ENCODE peak calls at places on chromosome 21, in nine cellular contexts. One of them, this sample, is unnamed.

GRCh38 chr21:42401164-42401563 is 2.5 kb upstream of the UBASH3A start:
- DNase-seq in ovary: no peak
- DNase-seq in CD4-positive, alpha-beta T cell: no peak
- DNase-seq in GM13976: no peak
- DNase-seq in NCI-H1105: no peak
- DNase-seq in fibroblast of gingiva: no peak
- DNase-seq in stimulated activated CD4-positive, alpha-beta T cell treated with anti-CD3 and anti-CD28 coated beads, Interleukin-4, amount 100 ng/mL, for 1 hour: no peak
- DNase-seq in GM03348: no peak
- DNase-seq in EH: peak
- DNase-seq in this sample: no peak

GRCh38 chr21:33403128-33403785 is at the start of gene IFNGR2:
- DNase-seq in ovary: peak
- DNase-seq in CD4-positive, alpha-beta T cell: peak
- DNase-seq in GM13976: peak
- DNase-seq in NCI-H1105: peak
- DNase-seq in fibroblast of gingiva: peak
- DNase-seq in stimulated activated CD4-positive, alpha-beta T cell treated with anti-CD3 and anti-CD28 coated beads, Interleukin-4, amount 100 ng/mL, for 1 hour: peak
- DNase-seq in GM03348: peak
- DNase-seq in EH: peak
- DNase-seq in this sample: no peak

GRCh38 chr21:45909238-45909785 is 72.3 kb upstream of the COL6A1 start:
- DNase-seq in ovary: no peak
- DNase-seq in CD4-positive, alpha-beta T cell: no peak
- DNase-seq in GM13976: no peak
- DNase-seq in NCI-H1105: no peak
- DNase-seq in fibroblast of gingiva: no peak
- DNase-seq in stimulated activated CD4-positive, alpha-beta T cell treated with anti-CD3 and anti-CD28 coated beads, Interleukin-4, amount 100 ng/mL, for 1 hour: no peak
- DNase-seq in GM03348: no peak
- DNase-seq in EH: no peak
- DNase-seq in this sample: no peak

GRCh38 chr21:42721341-42721824 is 68.0 kb downstream of the PDE9A start:
- DNase-seq in ovary: no peak
- DNase-seq in CD4-positive, alpha-beta T cell: no peak
- DNase-seq in GM13976: no peak
- DNase-seq in NCI-H1105: no peak
- DNase-seq in fibroblast of gingiva: peak
- DNase-seq in stimulated activated CD4-positive, alpha-beta T cell treated with anti-CD3 and anti-CD28 coated beads, Interleukin-4, amount 100 ng/mL, for 1 hour: no peak
- DNase-seq in GM03348: no peak
- DNase-seq in EH: no peak
- DNase-seq in this sample: no peak

GRCh38 chr21:25565272-25566199 is 41.7 kb downstream of the MRPL39 start:
- DNase-seq in ovary: no peak
- DNase-seq in CD4-positive, alpha-beta T cell: no peak
- DNase-seq in GM13976: no peak
- DNase-seq in NCI-H1105: no peak
- DNase-seq in fibroblast of gingiva: no peak
- DNase-seq in stimulated activated CD4-positive, alpha-beta T cell treated with anti-CD3 and anti-CD28 coated beads, Interleukin-4, amount 100 ng/mL, for 1 hour: peak
- DNase-seq in GM03348: no peak
- DNase-seq in EH: no peak
- DNase-seq in this sample: no peak

GRCh38 chr21:26842976-26843911 is 2.0 kb downstream of the ADAMTS1 start:
- DNase-seq in ovary: peak
- DNase-seq in CD4-positive, alpha-beta T cell: no peak
- DNase-seq in GM13976: no peak
- DNase-seq in NCI-H1105: no peak
- DNase-seq in fibroblast of gingiva: peak
- DNase-seq in stimulated activated CD4-positive, alpha-beta T cell treated with anti-CD3 and anti-CD28 coated beads, Interleukin-4, amount 100 ng/mL, for 1 hour: no peak
- DNase-seq in GM03348: peak
- DNase-seq in EH: peak
- DNase-seq in this sample: peak

GRCh38 chr21:41703857-41704501 is 62.9 kb downstream of the RIPK4 start:
- DNase-seq in ovary: no peak
- DNase-seq in CD4-positive, alpha-beta T cell: no peak
- DNase-seq in GM13976: no peak
- DNase-seq in NCI-H1105: no peak
- DNase-seq in fibroblast of gingiva: no peak
- DNase-seq in stimulated activated CD4-positive, alpha-beta T cell treated with anti-CD3 and anti-CD28 coated beads, Interleukin-4, amount 100 ng/mL, for 1 hour: no peak
- DNase-seq in GM03348: no peak
- DNase-seq in EH: no peak
- DNase-seq in this sample: peak

GRCh38 chr21:32457360-32457840 is 44.9 kb downstream of the EVA1C start:
- DNase-seq in ovary: peak
- DNase-seq in CD4-positive, alpha-beta T cell: no peak
- DNase-seq in GM13976: no peak
- DNase-seq in NCI-H1105: no peak
- DNase-seq in fibroblast of gingiva: peak
- DNase-seq in stimulated activated CD4-positive, alpha-beta T cell treated with anti-CD3 and anti-CD28 coated beads, Interleukin-4, amount 100 ng/mL, for 1 hour: no peak
- DNase-seq in GM03348: no peak
- DNase-seq in EH: peak
- DNase-seq in this sample: no peak

GRCh38 chr21:41600961-41601572 is 93.1 kb upstream of the TMPRSS2 start:
- DNase-seq in ovary: no peak
- DNase-seq in CD4-positive, alpha-beta T cell: no peak
- DNase-seq in GM13976: no peak
- DNase-seq in NCI-H1105: no peak
- DNase-seq in fibroblast of gingiva: no peak
- DNase-seq in stimulated activated CD4-positive, alpha-beta T cell treated with anti-CD3 and anti-CD28 coated beads, Interleukin-4, amount 100 ng/mL, for 1 hour: no peak
- DNase-seq in GM03348: no peak
- DNase-seq in EH: no peak
- DNase-seq in this sample: no peak

GRCh38 chr21:42360317-42360716 is 6.0 kb downstream of the TFF1 start:
- DNase-seq in ovary: no peak
- DNase-seq in CD4-positive, alpha-beta T cell: no peak
- DNase-seq in GM13976: no peak
- DNase-seq in NCI-H1105: no peak
- DNase-seq in fibroblast of gingiva: no peak
- DNase-seq in stimulated activated CD4-positive, alpha-beta T cell treated with anti-CD3 and anti-CD28 coated beads, Interleukin-4, amount 100 ng/mL, for 1 hour: no peak
- DNase-seq in GM03348: no peak
- DNase-seq in EH: no peak
- DNase-seq in this sample: peak

GRCh38 chr21:29379517-29380054 is 80.9 kb downstream of the BACH1 start:
- DNase-seq in ovary: no peak
- DNase-seq in CD4-positive, alpha-beta T cell: no peak
- DNase-seq in GM13976: no peak
- DNase-seq in NCI-H1105: no peak
- DNase-seq in fibroblast of gingiva: no peak
- DNase-seq in stimulated activated CD4-positive, alpha-beta T cell treated with anti-CD3 and anti-CD28 coated beads, Interleukin-4, amount 100 ng/mL, for 1 hour: no peak
- DNase-seq in GM03348: no peak
- DNase-seq in EH: no peak
- DNase-seq in this sample: no peak

GRCh38 chr21:29521872-29522271 is 223.2 kb downstream of the BACH1 start:
- DNase-seq in ovary: no peak
- DNase-seq in CD4-positive, alpha-beta T cell: no peak
- DNase-seq in GM13976: no peak
- DNase-seq in NCI-H1105: no peak
- DNase-seq in fibroblast of gingiva: no peak
- DNase-seq in stimulated activated CD4-positive, alpha-beta T cell treated with anti-CD3 and anti-CD28 coated beads, Interleukin-4, amount 100 ng/mL, for 1 hour: no peak
- DNase-seq in GM03348: no peak
- DNase-seq in EH: no peak
- DNase-seq in this sample: no peak

GRCh38 chr21:25062061-25062460 is 545.2 kb downstream of the MRPL39 start:
- DNase-seq in ovary: no peak
- DNase-seq in CD4-positive, alpha-beta T cell: no peak
- DNase-seq in GM13976: no peak
- DNase-seq in NCI-H1105: no peak
- DNase-seq in fibroblast of gingiva: no peak
- DNase-seq in stimulated activated CD4-positive, alpha-beta T cell treated with anti-CD3 and anti-CD28 coated beads, Interleukin-4, amount 100 ng/mL, for 1 hour: no peak
- DNase-seq in GM03348: no peak
- DNase-seq in EH: no peak
- DNase-seq in this sample: no peak

GRCh38 chr21:38234395-38235142 is 22.2 kb upstream of the KCNJ15 start:
- DNase-seq in ovary: no peak
- DNase-seq in CD4-positive, alpha-beta T cell: no peak
- DNase-seq in GM13976: no peak
- DNase-seq in NCI-H1105: no peak
- DNase-seq in fibroblast of gingiva: no peak
- DNase-seq in stimulated activated CD4-positive, alpha-beta T cell treated with anti-CD3 and anti-CD28 coated beads, Interleukin-4, amount 100 ng/mL, for 1 hour: no peak
- DNase-seq in GM03348: no peak
- DNase-seq in EH: no peak
- DNase-seq in this sample: no peak

GRCh38 chr21:45041351-45041805 is 33.0 kb upstream of the ADARB1 start:
- DNase-seq in ovary: peak
- DNase-seq in CD4-positive, alpha-beta T cell: no peak
- DNase-seq in GM13976: no peak
- DNase-seq in NCI-H1105: no peak
- DNase-seq in fibroblast of gingiva: peak
- DNase-seq in stimulated activated CD4-positive, alpha-beta T cell treated with anti-CD3 and anti-CD28 coated beads, Interleukin-4, amount 100 ng/mL, for 1 hour: no peak
- DNase-seq in GM03348: peak
- DNase-seq in EH: peak
- DNase-seq in this sample: no peak

GRCh38 chr21:34197561-34197960 is 124.2 kb downstream of the MRPS6 start:
- DNase-seq in ovary: no peak
- DNase-seq in CD4-positive, alpha-beta T cell: no peak
- DNase-seq in GM13976: no peak
- DNase-seq in NCI-H1105: no peak
- DNase-seq in fibroblast of gingiva: no peak
- DNase-seq in stimulated activated CD4-positive, alpha-beta T cell treated with anti-CD3 and anti-CD28 coated beads, Interleukin-4, amount 100 ng/mL, for 1 hour: no peak
- DNase-seq in GM03348: no peak
- DNase-seq in EH: no peak
- DNase-seq in this sample: no peak

GRCh38 chr21:36859744-36860501 is 106.5 kb downstream of the HLCS start:
- DNase-seq in ovary: peak
- DNase-seq in CD4-positive, alpha-beta T cell: peak
- DNase-seq in GM13976: peak
- DNase-seq in NCI-H1105: no peak
- DNase-seq in fibroblast of gingiva: no peak
- DNase-seq in stimulated activated CD4-positive, alpha-beta T cell treated with anti-CD3 and anti-CD28 coated beads, Interleukin-4, amount 100 ng/mL, for 1 hour: peak
- DNase-seq in GM03348: peak
- DNase-seq in EH: peak
- DNase-seq in this sample: peak

GRCh38 chr21:41883582-41883981 is 4.4 kb upstream of the PRDM15 start:
- DNase-seq in ovary: no peak
- DNase-seq in CD4-positive, alpha-beta T cell: no peak
- DNase-seq in GM13976: no peak
- DNase-seq in NCI-H1105: no peak
- DNase-seq in fibroblast of gingiva: no peak
- DNase-seq in stimulated activated CD4-positive, alpha-beta T cell treated with anti-CD3 and anti-CD28 coated beads, Interleukin-4, amount 100 ng/mL, for 1 hour: no peak
- DNase-seq in GM03348: no peak
- DNase-seq in EH: no peak
- DNase-seq in this sample: no peak

GRCh38 chr21:33884361-33885157 is 31.0 kb downstream of the ATP5PO start:
- DNase-seq in ovary: no peak
- DNase-seq in CD4-positive, alpha-beta T cell: no peak
- DNase-seq in GM13976: no peak
- DNase-seq in NCI-H1105: no peak
- DNase-seq in fibroblast of gingiva: peak
- DNase-seq in stimulated activated CD4-positive, alpha-beta T cell treated with anti-CD3 and anti-CD28 coated beads, Interleukin-4, amount 100 ng/mL, for 1 hour: no peak
- DNase-seq in GM03348: peak
- DNase-seq in EH: peak
- DNase-seq in this sample: no peak

GRCh38 chr21:33700491-33700890 is 58.2 kb downstream of the ITSN1 start:
- DNase-seq in ovary: no peak
- DNase-seq in CD4-positive, alpha-beta T cell: no peak
- DNase-seq in GM13976: no peak
- DNase-seq in NCI-H1105: no peak
- DNase-seq in fibroblast of gingiva: no peak
- DNase-seq in stimulated activated CD4-positive, alpha-beta T cell treated with anti-CD3 and anti-CD28 coated beads, Interleukin-4, amount 100 ng/mL, for 1 hour: no peak
- DNase-seq in GM03348: no peak
- DNase-seq in EH: no peak
- DNase-seq in this sample: no peak

GRCh38 chr21:38120984-38121855 is 135.6 kb upstream of the KCNJ15 start:
- DNase-seq in ovary: no peak
- DNase-seq in CD4-positive, alpha-beta T cell: no peak
- DNase-seq in GM13976: no peak
- DNase-seq in NCI-H1105: no peak
- DNase-seq in fibroblast of gingiva: no peak
- DNase-seq in stimulated activated CD4-positive, alpha-beta T cell treated with anti-CD3 and anti-CD28 coated beads, Interleukin-4, amount 100 ng/mL, for 1 hour: no peak
- DNase-seq in GM03348: no peak
- DNase-seq in EH: no peak
- DNase-seq in this sample: peak

GRCh38 chr21:23402929-23403520 is 2204.3 kb downstream of the MRPL39 start:
- DNase-seq in ovary: no peak
- DNase-seq in CD4-positive, alpha-beta T cell: no peak
- DNase-seq in GM13976: no peak
- DNase-seq in NCI-H1105: peak
- DNase-seq in fibroblast of gingiva: no peak
- DNase-seq in stimulated activated CD4-positive, alpha-beta T cell treated with anti-CD3 and anti-CD28 coated beads, Interleukin-4, amount 100 ng/mL, for 1 hour: no peak
- DNase-seq in GM03348: no peak
- DNase-seq in EH: no peak
- DNase-seq in this sample: no peak

GRCh38 chr21:33655591-33656221 is 13.4 kb downstream of the ITSN1 start:
- DNase-seq in ovary: no peak
- DNase-seq in CD4-positive, alpha-beta T cell: no peak
- DNase-seq in GM13976: no peak
- DNase-seq in NCI-H1105: no peak
- DNase-seq in fibroblast of gingiva: peak
- DNase-seq in stimulated activated CD4-positive, alpha-beta T cell treated with anti-CD3 and anti-CD28 coated beads, Interleukin-4, amount 100 ng/mL, for 1 hour: no peak
- DNase-seq in GM03348: peak
- DNase-seq in EH: peak
- DNase-seq in this sample: peak

GRCh38 chr21:31180256-31181088 is 142.2 kb upstream of the KRTAP19-8 start:
- DNase-seq in ovary: no peak
- DNase-seq in CD4-positive, alpha-beta T cell: no peak
- DNase-seq in GM13976: peak
- DNase-seq in NCI-H1105: peak
- DNase-seq in fibroblast of gingiva: peak
- DNase-seq in stimulated activated CD4-positive, alpha-beta T cell treated with anti-CD3 and anti-CD28 coated beads, Interleukin-4, amount 100 ng/mL, for 1 hour: no peak
- DNase-seq in GM03348: peak
- DNase-seq in EH: peak
- DNase-seq in this sample: no peak

GRCh38 chr21:28547795-28548194 is 444.9 kb downstream of the LTN1 start:
- DNase-seq in ovary: no peak
- DNase-seq in CD4-positive, alpha-beta T cell: no peak
- DNase-seq in GM13976: no peak
- DNase-seq in NCI-H1105: no peak
- DNase-seq in fibroblast of gingiva: no peak
- DNase-seq in stimulated activated CD4-positive, alpha-beta T cell treated with anti-CD3 and anti-CD28 coated beads, Interleukin-4, amount 100 ng/mL, for 1 hour: no peak
- DNase-seq in GM03348: no peak
- DNase-seq in EH: peak
- DNase-seq in this sample: no peak

GRCh38 chr21:22743085-22743484 is 1744.9 kb downstream of the NCAM2 start:
- DNase-seq in ovary: no peak
- DNase-seq in CD4-positive, alpha-beta T cell: no peak
- DNase-seq in GM13976: no peak
- DNase-seq in NCI-H1105: peak
- DNase-seq in fibroblast of gingiva: no peak
- DNase-seq in stimulated activated CD4-positive, alpha-beta T cell treated with anti-CD3 and anti-CD28 coated beads, Interleukin-4, amount 100 ng/mL, for 1 hour: no peak
- DNase-seq in GM03348: no peak
- DNase-seq in EH: no peak
- DNase-seq in this sample: no peak

GRCh38 chr21:41786521-41786987 is 19.7 kb upstream of the RIPK4 start:
- DNase-seq in ovary: no peak
- DNase-seq in CD4-positive, alpha-beta T cell: no peak
- DNase-seq in GM13976: no peak
- DNase-seq in NCI-H1105: no peak
- DNase-seq in fibroblast of gingiva: no peak
- DNase-seq in stimulated activated CD4-positive, alpha-beta T cell treated with anti-CD3 and anti-CD28 coated beads, Interleukin-4, amount 100 ng/mL, for 1 hour: no peak
- DNase-seq in GM03348: peak
- DNase-seq in EH: peak
- DNase-seq in this sample: peak

GRCh38 chr21:46634427-46634826 is 1.0 kb upstream of the PRMT2 start:
- DNase-seq in ovary: no peak
- DNase-seq in CD4-positive, alpha-beta T cell: no peak
- DNase-seq in GM13976: no peak
- DNase-seq in NCI-H1105: no peak
- DNase-seq in fibroblast of gingiva: no peak
- DNase-seq in stimulated activated CD4-positive, alpha-beta T cell treated with anti-CD3 and anti-CD28 coated beads, Interleukin-4, amount 100 ng/mL, for 1 hour: no peak
- DNase-seq in GM03348: no peak
- DNase-seq in EH: no peak
- DNase-seq in this sample: no peak

GRCh38 chr21:44701541-44701940 is 4.6 kb downstream of the KRTAP10-12 start:
- DNase-seq in ovary: no peak
- DNase-seq in CD4-positive, alpha-beta T cell: no peak
- DNase-seq in GM13976: no peak
- DNase-seq in NCI-H1105: no peak
- DNase-seq in fibroblast of gingiva: no peak
- DNase-seq in stimulated activated CD4-positive, alpha-beta T cell treated with anti-CD3 and anti-CD28 coated beads, Interleukin-4, amount 100 ng/mL, for 1 hour: no peak
- DNase-seq in GM03348: no peak
- DNase-seq in EH: no peak
- DNase-seq in this sample: no peak

GRCh38 chr21:21183092-21183491 is 184.9 kb downstream of the NCAM2 start:
- DNase-seq in ovary: no peak
- DNase-seq in CD4-positive, alpha-beta T cell: no peak
- DNase-seq in GM13976: no peak
- DNase-seq in NCI-H1105: no peak
- DNase-seq in fibroblast of gingiva: no peak
- DNase-seq in stimulated activated CD4-positive, alpha-beta T cell treated with anti-CD3 and anti-CD28 coated beads, Interleukin-4, amount 100 ng/mL, for 1 hour: no peak
- DNase-seq in GM03348: no peak
- DNase-seq in EH: peak
- DNase-seq in this sample: no peak

GRCh38 chr21:33289199-33289819 is 23.1 kb downstream of the IL10RB start:
- DNase-seq in ovary: no peak
- DNase-seq in CD4-positive, alpha-beta T cell: no peak
- DNase-seq in GM13976: no peak
- DNase-seq in NCI-H1105: no peak
- DNase-seq in fibroblast of gingiva: no peak
- DNase-seq in stimulated activated CD4-positive, alpha-beta T cell treated with anti-CD3 and anti-CD28 coated beads, Interleukin-4, amount 100 ng/mL, for 1 hour: no peak
- DNase-seq in GM03348: no peak
- DNase-seq in EH: peak
- DNase-seq in this sample: peak